ENCODE peak calls at places on chromosomes 7 and 10, in ten cellular contexts. V, J, E, Y, W, K, H, Z, L and U are unnamed samples.

GRCh38 chr10:32156031-32156495 is 99.8 kb upstream of the KIF5B start:
- DNase-seq in L (no peak), J (no peak), Z (no peak), E (no peak), Y (no peak), H (no peak), K (no peak), V (no peak), W (no peak), U (no peak)

GRCh38 chr7:137747359-137748031 is 99.3 kb downstream of the DGKI start:
- DNase-seq in Y (no peak), H (no peak), K (no peak), Z (no peak), V (no peak), L (no peak), W (no peak), E (no peak), J (peak; percentile 80), U (no peak)

GRCh38 chr7:131157530-131158243 is 170.0 kb upstream of the MKLN1 start:
- DNase-seq in V (no peak), Y (peak; percentile 81), E (no peak), K (no peak), Z (peak; percentile 39), J (no peak), H (peak; percentile 75), L (no peak), W (peak; percentile 17), U (no peak)

GRCh38 chr10:11411926-11412545 is 199.4 kb downstream of the USP6NL start:
- DNase-seq in W (no peak), E (no peak), V (no peak), Y (peak; percentile 15), J (peak; percentile 60), K (no peak), Z (no peak), L (no peak), H (no peak), U (no peak)

GRCh38 chr7:122663733-122664132 is 35.2 kb downstream of the RNF133 start:
- DNase-seq in K (no peak), Y (no peak), V (no peak), E (no peak), H (no peak), W (no peak), Z (no peak), J (no peak), L (no peak), U (no peak)

GRCh38 chr10:103736763-103737162 is 118.6 kb downstream of the SH3PXD2A start:
- DNase-seq in L (no peak), V (no peak), K (no peak), W (no peak), J (peak; percentile 95), Z (no peak), E (no peak), Y (peak; percentile 33), H (no peak), U (no peak)

GRCh38 chr7:135645296-135645904 is 16.9 kb upstream of the STMP1 start:
- DNase-seq in Z (no peak), H (peak; percentile 20), J (peak; percentile 81), W (peak; percentile 59), Y (peak; percentile 81), K (no peak), V (no peak), E (no peak), L (no peak), U (no peak)

GRCh38 chr10:128802062-128802461 is 665.0 kb upstream of the MGMT start:
- DNase-seq in W (no peak), V (no peak), Y (no peak), K (no peak), J (no peak), L (no peak), Z (no peak), H (no peak), E (no peak), U (no peak)

GRCh38 chr7:54837167-54837566 is 78.2 kb upstream of the SEC61G start:
- DNase-seq in E (no peak), L (no peak), W (no peak), V (no peak), K (no peak), Z (peak; percentile 51), H (no peak), Y (no peak), J (no peak), U (no peak)

DNA sequence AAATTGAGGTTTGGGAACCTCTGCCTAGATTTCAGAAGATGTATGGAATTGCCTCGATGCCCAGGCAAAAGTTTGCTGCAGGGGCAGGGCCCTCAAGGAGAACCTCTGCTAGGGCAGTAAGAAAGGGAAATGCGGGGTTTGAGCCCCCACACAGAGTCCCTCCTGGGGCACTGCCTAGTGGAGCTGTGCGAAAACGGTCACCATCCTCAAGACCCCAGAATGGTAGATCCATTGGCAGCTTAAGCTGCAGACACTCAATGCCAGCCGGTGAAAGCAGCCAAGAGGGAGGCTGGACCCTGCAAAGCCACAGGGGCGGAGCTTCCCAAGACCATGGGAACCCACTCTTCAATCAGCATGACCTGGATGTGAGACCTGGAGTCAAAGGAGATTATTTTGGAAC is 15.0 kb upstream of the TFEC start:
- DNase-seq in Z (no peak), E (no peak), K (no peak), W (no peak), L (no peak), Y (no peak), H (no peak), J (no peak), V (no peak), U (no peak)
- TF ChIP-seq CTCF in Z (no peak), E (no peak), K (no peak), W (no peak), L (no peak), Y (no peak), H (no peak), J (no peak), V (no peak), U (no peak)

GRCh38 chr10:98466916-98467505 is 20.3 kb upstream of the HPS1 start:
- DNase-seq in J (no peak), V (no peak), K (no peak), H (no peak), Z (no peak), E (no peak), Y (no peak), W (no peak), L (no peak), U (no peak)
- TF ChIP-seq CTCF in J (no peak), V (no peak), K (no peak), H (no peak), Z (no peak), E (no peak), Y (no peak), W (no peak), L (no peak), U (no peak)

DNA sequence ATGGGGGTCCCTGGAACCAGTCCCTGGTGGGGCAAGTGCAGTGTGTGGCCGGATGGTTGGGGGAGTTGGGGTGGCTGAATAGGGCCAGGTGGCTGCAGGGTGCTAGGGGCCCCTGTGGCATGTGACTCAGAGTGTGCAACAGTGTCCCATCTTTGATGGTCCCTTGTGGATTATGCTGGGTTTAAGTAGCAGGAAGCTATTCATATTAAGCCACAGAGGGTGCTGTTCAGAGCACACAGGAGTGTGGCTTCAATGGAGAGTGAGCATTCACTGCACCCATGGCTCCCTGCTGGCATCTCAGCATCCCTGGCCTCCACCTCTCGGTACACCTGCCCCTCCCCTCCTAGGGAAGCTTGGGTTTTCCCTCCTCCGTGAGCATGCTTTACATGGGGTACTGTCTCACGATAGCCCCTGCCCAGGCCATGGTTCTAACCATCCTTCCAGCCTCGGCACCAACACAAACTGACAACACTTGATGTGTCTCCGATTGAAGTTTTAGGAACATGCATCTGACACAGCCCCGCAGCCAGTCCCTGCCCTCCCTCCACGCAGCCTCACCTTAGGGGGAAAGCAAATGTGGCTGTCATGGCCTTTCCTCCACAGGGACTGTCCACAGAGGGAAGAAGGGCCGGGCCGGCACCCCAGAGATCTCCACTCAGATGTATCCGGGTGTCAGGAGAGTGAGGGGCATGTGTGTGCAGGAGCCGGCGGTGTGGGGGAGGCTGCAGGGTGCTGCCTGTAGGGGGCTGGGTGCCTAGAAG is 30.4 kb upstream of the PPIF start:
- DNase-seq in K (no peak), E (no peak), W (no peak), L (no peak), Y (peak; percentile 31), H (no peak), J (no peak), V (peak; percentile 62), Z (no peak), U (no peak)
- TF ChIP-seq CTCF in K (no peak), E (no peak), W (no peak), L (no peak), Y (no peak), H (no peak), J (no peak), V (peak; percentile 2), Z (no peak), U (no peak)

DNA sequence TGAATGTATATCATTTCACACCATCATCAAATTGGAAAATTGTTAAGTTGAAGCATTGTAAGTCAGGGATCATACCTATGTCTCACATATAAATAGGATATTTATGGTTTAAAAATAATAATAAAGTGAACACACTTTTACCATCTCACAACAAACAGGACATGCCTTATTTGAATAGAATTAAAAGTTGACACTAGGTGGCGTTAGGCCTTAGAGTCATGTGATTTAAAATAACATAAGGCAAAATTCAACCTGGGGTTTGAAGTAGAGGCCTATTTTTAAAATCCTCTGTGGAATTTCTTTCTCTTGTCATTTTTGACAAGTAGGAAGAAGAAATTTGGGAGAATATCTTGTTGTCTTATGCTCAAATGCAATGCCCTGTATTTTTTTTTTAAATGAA is 184.7 kb upstream of the PCDH15 start:
- DNase-seq in J (peak; percentile 73), L (no peak), E (no peak), Y (peak; percentile 28), W (peak; percentile 10), V (peak; percentile 3), K (no peak), H (no peak), Z (no peak), U (no peak)
- TF ChIP-seq CTCF in J (peak; percentile 57), L (no peak), E (peak; percentile 45), Y (no peak), W (peak; percentile 21), V (peak; percentile 52), K (no peak), H (no peak), Z (no peak), U (peak; percentile 47)